ENCODE peak calls at places on chromosome 19, in seven cellular contexts. M, D, V, T, J, S and H are unnamed samples.

GRCh38 chr19:28519950-28520861 is 692.7 kb downstream of the UQCRFS1 start:
- DNase-seq in D (no peak), S (no peak), T (peak; percentile 94), M (no peak), J (no peak), V (no peak), H (peak; percentile 47)

GRCh38 chr19:42135836-42136235 is 3.6 kb upstream of the POU2F2 start:
- DNase-seq in J (no peak), D (no peak), T (no peak), V (no peak), S (no peak), M (no peak), H (no peak)

GRCh38 chr19:15464394-15465385 is at the start of gene RASAL3:
- DNase-seq in J (no peak), T (no peak), D (peak; percentile 65), V (no peak), M (no peak), S (peak; percentile 49), H (no peak)

GRCh38 chr19:45403781-45404556 is 900 bp downstream of the PPP1R13L start:
- DNase-seq in D (peak; percentile 61), S (peak; percentile 60), M (peak; percentile 88), V (peak; percentile 63), J (no peak), T (peak; percentile 29), H (no peak)

GRCh38 chr19:50646074-50646807 is 3.0 kb upstream of the C19orf81 start:
- DNase-seq in T (no peak), D (no peak), J (peak; percentile 26), S (no peak), V (peak; percentile 83), M (no peak), H (peak; percentile 24)

GRCh38 chr19:10269333-10270179 is 1.4 kb upstream of the ICAM1 start:
- DNase-seq in D (peak; percentile 84), M (peak; percentile 94), J (peak; percentile 66), S (peak; percentile 84), V (peak; percentile 78), T (peak; percentile 82), H (peak; percentile 39)

GRCh38 chr19:46746281-46746965 is at the start of gene STRN4:
- DNase-seq in S (peak; percentile 42), V (peak; percentile 53), D (peak; percentile 31), T (peak; percentile 56), M (peak; percentile 99), J (no peak), H (no peak)

GRCh38 chr19:32421589-32422361 is 16.2 kb downstream of the DPY19L3 start:
- DNase-seq in V (no peak), S (peak; percentile 8), T (no peak), M (no peak), J (no peak), D (no peak), H (no peak)

GRCh38 chr19:48724796-48725753 is 5.5 kb upstream of the MAMSTR start:
- DNase-seq in T (peak; percentile 23), V (peak; percentile 96), D (no peak), M (peak; percentile 89), J (peak; percentile 93), S (peak; percentile 74), H (peak; percentile 86)

GRCh38 chr19:18990128-18990708 is 43.1 kb downstream of the SUGP2 start:
- DNase-seq in M (peak; percentile 62), S (no peak), V (no peak), T (no peak), D (no peak), J (no peak), H (no peak)

GRCh38 chr19:4345656-4346383 is 2.5 kb downstream of the MPND start:
- DNase-seq in J (no peak), V (no peak), T (no peak), D (no peak), S (no peak), M (peak; percentile 2), H (no peak)